ENCODE peak calls at places on chromosome 17, in five cellular contexts. Y is SK-N-SH, O is GM12878, Q is H1, P is K562. I is an unnamed sample. For H3K27me3, the result is how much of the 10 kb centered on the place peaks cover.

GRCh38 chr17:58331815-58332719 is 3.5 kb upstream of the TSPOAP1 start:
- DNase-seq in Y (peak), O (peak), Q (no peak), P (peak), I (no peak)

GRCh38 chr17:28295677-28296578 is 23.1 kb upstream of the TMEM97 start:
- DNase-seq in Y (no peak), O (no peak), Q (no peak), P (no peak), I (no peak)

GRCh38 chr17:13413001-13413400 is 188.7 kb downstream of the HS3ST3A1 start:
- DNase-seq in Y (no peak), O (no peak), Q (no peak), P (no peak), I (no peak)

GRCh38 chr17:75839942-75840778 is 4.0 kb downstream of the UNC13D start:
- DNase-seq in Y (no peak), O (no peak), Q (no peak), P (no peak), I (no peak)

GRCh38 chr17:81977211-81978091 is at the start of gene ASPSCR1:
- DNase-seq in Y (peak), O (peak), Q (peak), P (peak), I (peak)

GRCh38 chr17:65504141-65504540 is 57.3 kb downstream of the AXIN2 start:
- DNase-seq in Y (no peak), O (no peak), Q (no peak), P (no peak), I (no peak)

GRCh38 chr17:57142925-57143324 is 57.9 kb downstream of the AKAP1 start:
- DNase-seq in Y (no peak), O (no peak), Q (no peak), P (no peak), I (no peak)

GRCh38 chr17:53253956-53254597 is 568.6 kb upstream of the KIF2B start:
- DNase-seq in Y (no peak), O (no peak), Q (no peak), P (no peak), I (no peak)

GRCh38 chr17:30950669-30951399 is 20.0 kb upstream of the RNF135 start:
- DNase-seq in Y (peak), O (no peak), Q (no peak), P (no peak), I (peak)

GRCh38 chr17:80110927-80111701 is 9.7 kb downstream of the GAA start:
- DNase-seq in Y (peak), O (no peak), Q (no peak), P (no peak), I (no peak)

GRCh38 chr17:49409066-49409465 is 5.6 kb downstream of the PHB1 start:
- DNase-seq in Y (no peak), O (no peak), Q (no peak), P (no peak), I (no peak)

GRCh38 chr17:13984956-13985355 is 84.3 kb upstream of the COX10 start:
- DNase-seq in Y (peak), O (no peak), Q (no peak), P (no peak), I (no peak)

GRCh38 chr17:82775033-82775823 is 23.4 kb downstream of the TBCD start:
- DNase-seq in Y (peak), O (no peak), Q (peak), P (peak), I (peak)

GRCh38 chr17:61463068-61463980 is 11.1 kb downstream of the TBX4 start:
- DNase-seq in Y (no peak), O (no peak), Q (peak), P (peak), I (no peak)

GRCh38 chr17:74371653-74372147 is 4.4 kb downstream of the GPR142 start:
- DNase-seq in Y (no peak), O (no peak), Q (no peak), P (no peak), I (no peak)

GRCh38 chr17:57892820-57893595 is 43.2 kb upstream of the MRPS23 start:
- DNase-seq in Y (no peak), O (no peak), Q (peak), P (peak), I (peak)

GRCh38 chr17:60075981-60076380 is 2.7 kb downstream of the HEATR6 start:
- DNase-seq in Y (no peak), O (no peak), Q (no peak), P (no peak), I (no peak)

GRCh38 chr17:60076811-60077210 is 1.9 kb downstream of the HEATR6 start:
- DNase-seq in Y (no peak), O (no peak), Q (no peak), P (no peak), I (no peak)

GRCh38 chr17:60077226-60077625 is 1.5 kb downstream of the HEATR6 start:
- DNase-seq in Y (no peak), O (no peak), Q (no peak), P (no peak), I (no peak)

GRCh38 chr17:60079401-60079861 is 710 bp upstream of the HEATR6 start:
- DNase-seq in Y (peak), O (no peak), Q (no peak), P (peak), I (peak)

DNA sequence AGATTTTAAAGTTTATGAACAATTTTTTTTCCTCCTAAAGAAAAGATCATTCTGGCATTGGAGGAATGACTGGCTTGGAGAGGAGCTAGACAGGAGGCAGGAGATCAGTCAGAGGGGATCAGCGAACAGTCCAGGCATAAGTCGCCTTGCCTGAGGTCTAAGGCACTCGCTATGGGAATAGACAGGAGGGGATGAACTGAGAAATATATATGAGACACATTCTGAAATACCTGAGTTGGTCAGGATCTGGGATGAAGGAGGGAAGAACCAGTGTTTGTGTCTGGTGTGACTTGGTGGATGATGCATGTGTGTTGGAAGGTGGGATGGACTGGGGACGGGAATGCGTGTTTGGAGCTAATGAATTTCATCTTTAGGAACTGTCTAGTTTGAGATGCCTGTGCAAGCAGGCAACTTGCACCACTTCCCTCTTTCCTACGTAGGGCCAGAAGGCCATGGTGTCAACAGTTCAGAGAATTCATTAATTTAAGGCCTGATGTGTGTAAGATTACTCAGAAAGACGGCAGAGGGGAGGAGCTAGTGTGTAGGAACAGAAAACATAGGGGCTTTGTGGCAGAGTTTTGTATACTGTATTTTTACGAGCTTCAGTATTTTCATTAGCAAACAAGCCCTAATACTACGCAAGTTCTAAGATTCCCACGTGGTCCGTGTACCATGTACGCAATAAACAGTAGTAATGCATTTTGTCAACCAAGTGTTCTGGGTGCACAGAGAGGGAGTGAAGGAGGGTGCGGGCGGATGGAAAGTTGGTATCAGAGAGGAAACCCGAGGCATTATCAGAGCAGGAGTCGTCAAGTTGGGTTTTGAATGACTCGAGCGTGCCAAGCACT is 825 bp downstream of the HEATR6 start:
- DNase-seq in Y (peak), O (no peak), Q (no peak), P (peak), I (no peak)
- TF ChIP-seq MAX in Y (peak), O (no peak), Q (no peak), P (peak), I (no peak)

GRCh38 chr17:63364944-63365343 is 81.2 kb downstream of the CYB561 start:
- DNase-seq in Y (no peak), O (no peak), Q (no peak), P (no peak), I (no peak)
- H3K27me3 ChIP-seq in Y (under half), O (under half), Q (under half), P (under half), I (under half)

GRCh38 chr17:36918260-36918691 is 19.0 kb upstream of the LHX1 start:
- DNase-seq in Y (no peak), O (no peak), Q (no peak), P (peak), I (no peak)
- H2AFZ ChIP-seq in Y (no peak), O (no peak), Q (peak), P (peak), I (no peak)

GRCh38 chr17:79039171-79039570 is 15.2 kb downstream of the C1QTNF1 start:
- DNase-seq in Y (no peak), O (no peak), Q (no peak), P (no peak), I (no peak)

GRCh38 chr17:79036609-79037008 is 12.6 kb downstream of the C1QTNF1 start:
- DNase-seq in Y (no peak), O (no peak), Q (no peak), P (no peak), I (peak)

GRCh38 chr17:79041041-79041570 is 17.1 kb downstream of the C1QTNF1 start:
- DNase-seq in Y (no peak), O (no peak), Q (no peak), P (no peak), I (no peak)

GRCh38 chr17:79036181-79036580 is 12.2 kb downstream of the C1QTNF1 start:
- DNase-seq in Y (no peak), O (no peak), Q (no peak), P (no peak), I (no peak)

GRCh38 chr17:79038545-79039135 is 14.7 kb downstream of the C1QTNF1 start:
- DNase-seq in Y (no peak), O (no peak), Q (no peak), P (no peak), I (no peak)
- TF ChIP-seq MAX in Y (no peak), O (no peak), Q (no peak), P (no peak), I (no peak)

GRCh38 chr17:68686108-68686988 is 85.2 kb upstream of the FAM20A start:
- DNase-seq in Y (no peak), O (no peak), Q (no peak), P (no peak), I (no peak)

GRCh38 chr17:68679882-68680281 is 78.7 kb upstream of the FAM20A start:
- DNase-seq in Y (no peak), O (no peak), Q (no peak), P (no peak), I (no peak)

GRCh38 chr17:68684860-68685493 is 83.8 kb upstream of the FAM20A start:
- DNase-seq in Y (no peak), O (no peak), Q (no peak), P (no peak), I (no peak)

DNA sequence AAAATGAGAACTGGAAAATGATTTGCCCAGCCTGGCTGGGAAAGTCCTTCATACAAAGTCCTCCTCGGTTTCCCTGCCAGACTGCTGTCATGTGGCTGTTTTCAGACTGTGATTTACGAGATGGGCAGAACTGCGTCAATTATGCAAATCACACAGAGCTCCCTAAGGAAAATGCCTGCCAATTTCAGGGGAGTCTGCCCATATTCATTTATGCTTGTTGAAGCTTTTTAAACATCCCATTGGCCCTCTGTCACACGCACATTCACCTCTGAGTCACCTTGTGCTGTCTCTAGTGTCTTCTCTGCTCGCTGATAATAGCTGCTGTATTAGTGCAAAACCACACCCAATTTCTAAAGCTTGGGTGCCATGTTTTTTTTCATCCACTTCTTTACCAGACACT is 81.7 kb upstream of the FAM20A start:
- DNase-seq in Y (no peak), O (no peak), Q (no peak), P (no peak), I (no peak)
- H3K27me3 ChIP-seq in Y (under half), O (under half), Q (under half), P (under half), I (under half)

DNA sequence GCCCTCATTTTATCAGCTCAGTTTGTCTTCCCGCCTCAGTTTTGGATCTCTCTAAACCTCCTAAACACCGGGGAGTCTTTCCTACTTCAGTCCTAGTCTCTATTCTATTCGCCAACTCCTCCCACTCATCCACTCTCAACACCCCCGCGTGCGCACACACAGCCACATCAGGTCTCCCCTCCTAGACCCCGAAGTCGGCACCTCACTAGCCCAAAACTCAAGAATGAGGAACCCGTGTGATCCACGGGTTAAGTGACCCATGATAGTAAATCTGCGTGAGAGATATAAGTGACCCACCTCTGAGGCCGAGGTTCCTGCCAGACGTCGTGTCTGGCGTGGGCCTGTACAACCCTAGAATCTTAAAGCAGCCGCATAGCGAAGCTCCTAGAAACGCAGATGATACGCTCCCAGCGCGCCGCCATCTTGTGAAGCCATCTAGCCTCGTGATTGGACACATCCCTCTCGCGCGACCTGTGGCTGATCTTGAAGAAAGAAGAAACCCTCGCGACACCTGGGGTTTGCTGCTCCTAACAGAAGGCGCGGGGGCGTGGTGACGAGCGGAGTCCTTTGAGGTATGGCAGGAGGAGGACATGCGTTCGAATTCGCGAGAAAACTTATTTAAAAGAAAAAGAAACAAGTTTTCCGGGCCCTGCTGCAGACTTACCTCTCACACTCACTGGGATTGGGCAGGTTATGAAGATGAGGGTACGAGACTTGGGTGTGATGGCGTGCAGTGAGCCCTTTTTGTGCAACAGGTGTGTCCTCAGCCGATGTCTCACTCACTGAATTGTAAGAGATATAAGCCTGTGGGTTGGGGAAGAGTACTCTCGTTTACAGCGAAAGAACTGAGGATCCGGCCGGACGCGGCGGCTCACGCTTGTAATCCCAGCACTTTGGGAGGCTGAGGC is at the start of gene METTL16:
- DNase-seq in Y (peak), O (peak), Q (peak), P (peak), I (peak)
- H2AFZ ChIP-seq in Y (peak), O (peak), Q (peak), P (peak), I (peak)